ENCODE peak calls at places on chromosomes 7 and 10, in ten cellular contexts. R is esophagus squamous epithelium, G is heart left ventricle, D is IMR-90, M is tibial nerve, X is testis, T is thyroid gland, L is adrenal gland, H is lower leg skin, K is A549. Z is an unnamed sample.

GRCh38 chr7:142476077-142476476 is 218.2 kb upstream of the PRSS58 start:
- DNase-seq in R (no peak), G (no peak), D (no peak), M (no peak), X (no peak), T (no peak), L (no peak), H (no peak), K (no peak), Z (no peak)

GRCh38 chr7:74479066-74479781 is 25.5 kb downstream of the GTF2IRD1 start:
- DNase-seq in R (no peak), G (peak; percentile 37), D (peak; percentile 27), M (no peak), X (peak; percentile 50), T (peak; percentile 89), L (peak; percentile 44), H (no peak), K (no peak), Z (peak; percentile 53)

GRCh38 chr10:43073191-43073590 is 3.7 kb upstream of the RET start:
- DNase-seq in R (no peak), G (no peak), D (no peak), M (no peak), X (no peak), T (no peak), L (no peak), H (no peak), K (no peak), Z (no peak)

GRCh38 chr10:98488669-98489430 is 42.1 kb upstream of the HPS1 start:
- DNase-seq in R (no peak), G (no peak), D (no peak), M (peak; percentile 36), X (no peak), T (no peak), L (no peak), H (peak; percentile 95), K (no peak), Z (no peak)

GRCh38 chr10:70761727-70762350 is 23.3 kb downstream of the TBATA start:
- DNase-seq in R (no peak), G (no peak), D (no peak), M (no peak), X (no peak), T (peak; percentile 36), L (no peak), H (no peak), K (no peak), Z (no peak)

GRCh38 chr7:102260856-102261255 is 25.8 kb upstream of the SH2B2 start:
- DNase-seq in R (no peak), G (peak; percentile 54), D (peak; percentile 68), M (no peak), X (peak; percentile 49), T (peak; percentile 39), L (no peak), H (no peak), K (no peak), Z (no peak)

GRCh38 chr7:127486654-127487053 is 94.1 kb upstream of the ZNF800 start:
- DNase-seq in R (no peak), G (no peak), D (peak; percentile 0), M (no peak), X (no peak), T (no peak), L (no peak), H (no peak), K (no peak), Z (no peak)

GRCh38 chr10:84824525-84824924 is 496.1 kb downstream of the CCSER2 start:
- DNase-seq in R (no peak), G (no peak), D (no peak), M (no peak), X (no peak), T (no peak), L (no peak), H (no peak), K (no peak), Z (no peak)

GRCh38 chr10:116849271-116850057 is at the start of gene ENO4:
- DNase-seq in R (no peak), G (peak; percentile 68), D (peak; percentile 73), M (peak; percentile 13), X (peak; percentile 91), T (peak; percentile 92), L (peak; percentile 84), H (peak; percentile 89), K (peak; percentile 89), Z (peak; percentile 85)
- TF ChIP-seq POLR2A in R (no peak), G (no peak), D (no peak), M (no peak), X (no peak), T (peak; percentile 54), L (no peak), H (no peak), K (peak; percentile 63), Z (no peak)

GRCh38 chr7:56051053-56051338 is 248 bp downstream of the PSPH start:
- DNase-seq in R (no peak), G (no peak), D (no peak), M (no peak), X (no peak), T (no peak), L (no peak), H (no peak), K (no peak), Z (no peak)

GRCh38 chr7:56048245-56048644 is 3.0 kb downstream of the PSPH start:
- DNase-seq in R (no peak), G (no peak), D (no peak), M (no peak), X (no peak), T (no peak), L (no peak), H (no peak), K (no peak), Z (no peak)

GRCh38 chr7:56053993-56054392 is 2.4 kb downstream of the CCT6A start:
- DNase-seq in R (no peak), G (no peak), D (no peak), M (no peak), X (no peak), T (no peak), L (no peak), H (no peak), K (no peak), Z (no peak)

GRCh38 chr7:56053379-56053778 is 1.8 kb downstream of the CCT6A start:
- DNase-seq in R (no peak), G (no peak), D (no peak), M (no peak), X (no peak), T (no peak), L (no peak), H (no peak), K (no peak), Z (no peak)

DNA sequence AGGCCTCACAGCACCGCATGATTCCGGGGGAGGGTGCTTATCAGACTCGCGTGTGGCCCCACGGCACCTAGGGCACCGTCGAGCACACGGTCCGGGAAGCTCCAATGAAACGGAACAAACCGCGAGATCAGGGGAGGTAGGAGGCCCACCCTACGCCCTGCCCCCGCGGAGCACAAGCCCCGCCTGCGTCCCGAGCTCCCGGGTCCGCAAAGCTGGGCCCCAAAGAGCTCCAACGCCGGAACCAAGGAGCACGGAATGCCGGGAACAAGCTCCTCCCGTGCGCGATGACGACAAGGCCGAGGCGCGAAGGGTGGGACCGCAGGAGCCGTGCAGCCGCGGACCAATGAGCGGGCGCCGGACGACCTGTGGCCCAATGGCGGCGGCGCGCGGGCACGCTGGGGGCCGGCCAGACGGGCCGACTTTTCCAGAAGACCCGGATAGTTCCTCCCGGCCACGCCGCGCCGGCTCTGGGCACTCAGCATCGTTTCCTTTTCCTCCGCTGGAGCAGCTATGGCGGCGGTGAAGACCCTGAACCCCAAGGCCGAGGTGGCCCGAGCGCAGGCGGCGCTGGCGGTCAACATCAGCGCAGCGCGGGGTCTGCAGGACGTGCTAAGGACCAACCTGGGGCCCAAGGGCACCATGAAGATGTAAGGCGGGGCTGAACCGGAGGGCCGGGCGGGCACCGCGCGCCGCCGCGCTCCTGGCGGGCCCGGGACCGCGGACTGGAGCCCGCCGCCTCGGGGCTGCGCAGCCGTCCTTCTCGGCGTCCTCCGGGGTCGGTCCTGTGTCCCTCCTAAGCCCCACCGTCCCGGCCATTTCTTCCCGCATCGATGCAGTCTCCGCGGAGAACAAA is at the start of the genes CCT6A and PSPH:
- DNase-seq in R (peak; percentile 82), G (peak; percentile 99), D (peak; percentile 98), M (peak; percentile 94), X (peak; percentile 99), T (peak; percentile 99), L (peak; percentile 98), H (peak; percentile 100), K (peak; percentile 89), Z (peak; percentile 98)
- TF ChIP-seq POLR2A in R (peak; percentile 46), G (peak; percentile 23), D (peak; percentile 88), M (peak; percentile 86), X (peak; percentile 15), T (peak; percentile 83), L (peak; percentile 80), H (no peak), K (peak; percentile 96), Z (peak; percentile 54)

GRCh38 chr7:77538186-77538907 is 1.3 kb downstream of the PTPN12 start:
- DNase-seq in R (peak; percentile 25), G (peak; percentile 89), D (peak; percentile 93), M (peak; percentile 92), X (peak; percentile 88), T (peak; percentile 82), L (peak; percentile 86), H (peak; percentile 96), K (peak; percentile 92), Z (peak; percentile 82)

GRCh38 chr7:77538908-77539212 is 1.8 kb downstream of the PTPN12 start:
- DNase-seq in R (no peak), G (no peak), D (no peak), M (no peak), X (no peak), T (no peak), L (no peak), H (no peak), K (no peak), Z (no peak)

GRCh38 chr7:77536413-77537135 is 521 bp upstream of the PTPN12 start:
- DNase-seq in R (peak; percentile 81), G (peak; percentile 99), D (peak; percentile 93), M (peak; percentile 94), X (peak; percentile 98), T (peak; percentile 98), L (peak; percentile 98), H (peak; percentile 99), K (peak; percentile 98), Z (peak; percentile 98)

GRCh38 chr7:77537136-77537594 is at the start of gene PTPN12:
- DNase-seq in R (no peak), G (no peak), D (no peak), M (no peak), X (peak; percentile 66), T (no peak), L (peak; percentile 81), H (peak; percentile 95), K (no peak), Z (no peak)

GRCh38 chr7:77537595-77538185 is 595 bp downstream of the PTPN12 start:
- DNase-seq in R (no peak), G (peak; percentile 45), D (no peak), M (peak; percentile 23), X (peak; percentile 34), T (peak; percentile 46), L (peak; percentile 32), H (peak; percentile 87), K (peak; percentile 49), Z (peak; percentile 39)
- TF ChIP-seq POLR2A in R (no peak), G (no peak), D (peak; percentile 17), M (no peak), X (no peak), T (peak; percentile 39), L (no peak), H (no peak), K (peak; percentile 36), Z (no peak)

DNA sequence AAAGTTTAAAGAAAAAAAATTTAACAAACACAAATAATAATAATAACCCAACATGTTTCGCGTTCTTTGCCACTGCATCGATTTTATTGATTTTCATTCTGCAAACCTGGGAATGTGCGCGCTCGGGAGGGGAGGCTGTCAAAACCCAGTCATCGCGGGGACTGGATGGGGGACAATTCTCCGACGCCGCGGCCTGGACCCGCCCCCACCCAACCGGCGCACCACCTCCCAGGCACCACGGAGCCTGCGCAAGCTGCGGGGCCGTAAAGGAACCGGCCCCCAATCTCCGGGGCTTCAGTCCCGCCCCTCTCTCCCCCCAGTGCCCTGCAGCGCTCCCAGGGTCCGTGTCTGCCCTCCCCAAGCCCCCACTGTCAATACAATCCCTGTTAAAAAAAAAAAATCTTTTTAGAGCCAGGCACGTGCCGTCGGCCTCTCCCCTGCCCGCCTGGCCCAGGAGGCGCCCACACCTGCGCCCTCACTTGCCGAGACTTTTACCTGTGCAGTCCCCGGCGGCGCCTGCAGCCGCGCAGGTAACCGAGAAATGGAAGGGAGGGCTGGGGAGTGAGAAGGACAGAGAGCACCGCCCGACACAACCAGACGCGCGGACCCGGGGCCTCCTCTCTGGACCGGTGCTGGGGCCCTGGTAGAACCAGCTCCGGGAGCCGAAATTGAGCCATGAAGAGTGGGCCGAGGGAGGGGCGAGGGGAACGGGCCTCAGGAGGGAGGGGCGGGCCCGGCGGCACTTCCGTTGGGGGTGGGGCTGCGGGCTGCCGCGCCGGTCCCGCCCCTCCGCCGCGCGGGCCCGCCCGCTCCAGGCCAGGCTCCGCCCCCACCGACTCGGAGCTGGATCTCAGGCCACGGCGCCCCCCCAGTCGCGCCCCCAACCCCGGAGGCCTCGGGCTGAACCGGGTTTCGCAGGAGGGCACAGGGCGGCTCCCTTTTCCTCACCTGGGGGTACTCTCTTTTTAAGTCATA is 7.6 kb upstream of the ZNF503 start:
- DNase-seq in R (no peak), G (peak; percentile 82), D (no peak), M (peak; percentile 52), X (peak; percentile 78), T (peak; percentile 87), L (peak; percentile 85), H (peak; percentile 94), K (peak; percentile 78), Z (peak; percentile 81)
- TF ChIP-seq POLR2A in R (no peak), G (no peak), D (peak; percentile 17), M (no peak), X (no peak), T (peak; percentile 77), L (peak; percentile 26), H (no peak), K (no peak), Z (no peak)